ENCODE peak calls at places on chromosome 15, in four cellular contexts. L is nephron progenitor cell; O is progenitor cell of endocrine pancreas; W is stimulated activated CD4-positive, alpha-beta T cell treated with anti-CD3 and anti-CD28 coated beads, Interleukin-2, amount 100 ng/mL, for 48 hours. T is an unnamed sample.

GRCh38 chr15:77866186-77866585 is 211.3 kb downstream of the TBC1D2B start:
- DNase-seq in L (no peak), O (no peak), W (no peak), T (no peak)

GRCh38 chr15:101156509-101157159 is 95.2 kb downstream of the CHSY1 start:
- DNase-seq in L (peak), O (no peak), W (no peak), T (no peak)

GRCh38 chr15:49462242-49462641 is 39.2 kb downstream of the FGF7 start:
- DNase-seq in L (no peak), O (no peak), W (no peak), T (no peak)

GRCh38 chr15:81295466-81296145 is 28.3 kb downstream of the STARD5 start:
- DNase-seq in L (no peak), O (no peak), W (no peak), T (no peak)

GRCh38 chr15:62559049-62559733 is 394.1 kb upstream of the C2CD4B start:
- DNase-seq in L (no peak), O (no peak), W (no peak), T (peak)

GRCh38 chr15:69794643-69795461 is 302.9 kb downstream of the TLE3 start:
- DNase-seq in L (no peak), O (no peak), W (no peak), T (peak)

GRCh38 chr15:69789648-69790393 is 307.9 kb downstream of the TLE3 start:
- DNase-seq in L (no peak), O (no peak), W (no peak), T (no peak)

GRCh38 chr15:45254405-45255293 is 2.6 kb downstream of the SLC28A2 start:
- DNase-seq in L (no peak), O (no peak), W (no peak), T (no peak)

GRCh38 chr15:24955549-24955929 is 752 bp downstream of the SNRPN start:
- DNase-seq in L (peak), O (no peak), W (no peak), T (peak)

GRCh38 chr15:89206908-89207331 is 14.5 kb downstream of the RLBP1 start:
- DNase-seq in L (peak), O (peak), W (peak), T (peak)

GRCh38 chr15:88331291-88331690 is 74.8 kb upstream of the NTRK3 start:
- DNase-seq in L (peak), O (peak), W (peak), T (no peak)

GRCh38 chr15:100671858-100672543 is 69.6 kb downstream of the ASB7 start:
- DNase-seq in L (peak), O (no peak), W (no peak), T (no peak)

GRCh38 chr15:79370716-79371115 is 59.8 kb downstream of the TMED3 start:
- DNase-seq in L (no peak), O (no peak), W (no peak), T (no peak)

GRCh38 chr15:77446840-77447390 is 26.2 kb downstream of the HMG20A start:
- DNase-seq in L (no peak), O (no peak), W (no peak), T (no peak)

GRCh38 chr15:47691896-47692295 is 25.4 kb upstream of the SEMA6D start:
- DNase-seq in L (no peak), O (no peak), W (no peak), T (no peak)

GRCh38 chr15:101016581-101016980 is 97.4 kb downstream of the LRRK1 start:
- DNase-seq in L (no peak), O (no peak), W (no peak), T (no peak)